ENCODE peak calls at places on chromosomes 7 and 10, in five cellular contexts. A, H, Z, D and M are unnamed samples.

GRCh38 chr10:68561804-68562649 is 1.9 kb downstream of the TET1 start:
- DNase-seq in A (no peak), Z (peak), H (peak), D (peak), M (peak)

GRCh38 chr7:108158766-108159165 is 28.6 kb upstream of the LAMB4 start:
- DNase-seq in Z (no peak), H (no peak), A (no peak), D (no peak), M (no peak)

GRCh38 chr7:98569606-98570337 is 47.3 kb upstream of the NPTX2 start:
- DNase-seq in H (peak), D (no peak), A (no peak), Z (no peak), M (no peak)

GRCh38 chr7:521221-522070 is 1.8 kb upstream of the PDGFA start:
- DNase-seq in H (peak), A (peak), D (peak), Z (no peak), M (peak)

GRCh38 chr7:96179341-96179740 is 142.6 kb downstream of the SLC25A13 start:
- DNase-seq in D (no peak), H (no peak), Z (no peak), A (no peak), M (no peak)

GRCh38 chr10:86434651-86435050 is 68.1 kb upstream of the GRID1 start:
- DNase-seq in D (no peak), A (no peak), Z (no peak), H (no peak), M (no peak)

GRCh38 chr7:542935-543789 is 23.5 kb upstream of the PDGFA start:
- DNase-seq in D (peak), Z (peak), A (peak), H (no peak), M (no peak)

GRCh38 chr7:142355328-142355727 is 97.5 kb upstream of the PRSS58 start:
- DNase-seq in H (no peak), Z (no peak), A (no peak), D (no peak), M (no peak)

GRCh38 chr7:132424821-132425739 is 151.2 kb downstream of the PLXNA4 start:
- DNase-seq in Z (no peak), A (no peak), D (no peak), H (no peak), M (no peak)

GRCh38 chr10:29517352-29517923 is 117.3 kb downstream of the SVIL start:
- DNase-seq in H (peak), D (no peak), Z (peak), A (peak), M (peak)

GRCh38 chr10:75400769-75401568 is 595 bp downstream of the ZNF503 start:
- DNase-seq in A (peak), D (peak), Z (peak), H (peak), M (no peak)

GRCh38 chr7:6385110-6385792 is 62.5 kb downstream of the DAGLB start:
- DNase-seq in H (no peak), A (peak), D (no peak), Z (peak), M (no peak)
- TF ChIP-seq POLR2A in H (no peak), A (no peak), D (no peak), Z (no peak), M (no peak)

DNA sequence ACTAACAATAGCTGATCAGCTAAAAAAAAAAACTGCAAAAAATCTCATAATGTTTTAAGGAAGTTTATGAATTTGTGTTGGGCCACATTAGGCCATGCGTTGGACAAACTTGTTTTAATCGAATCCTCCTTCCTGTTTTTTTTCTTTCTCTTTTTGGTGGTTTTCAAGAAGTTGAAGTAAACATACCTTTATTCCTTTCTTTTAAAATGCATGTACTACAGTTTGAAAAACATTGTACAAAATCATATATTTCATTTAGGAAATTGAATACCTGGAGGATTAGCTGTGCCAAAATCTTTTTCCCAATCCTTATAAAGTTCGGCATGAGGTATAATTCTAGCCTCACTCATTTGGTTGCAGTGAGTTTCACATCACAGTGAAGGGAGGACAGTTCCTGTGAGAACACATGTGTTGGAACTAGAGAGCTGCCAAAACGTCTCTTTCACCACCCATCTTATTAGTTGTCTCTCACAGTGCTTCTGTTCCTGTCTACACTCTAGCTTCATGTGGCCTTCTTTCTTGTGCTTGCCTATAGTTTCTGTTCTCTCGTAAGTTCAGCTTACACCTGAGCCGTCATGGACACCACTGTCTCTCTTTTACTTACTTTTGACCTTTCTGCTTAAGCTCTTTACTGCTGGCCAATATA is 37.7 kb downstream of the ZNRF2 start:
- DNase-seq in D (no peak), Z (no peak), A (no peak), H (no peak), M (no peak)
- TF ChIP-seq POLR2A in D (peak), Z (no peak), A (no peak), H (no peak), M (no peak)

DNA sequence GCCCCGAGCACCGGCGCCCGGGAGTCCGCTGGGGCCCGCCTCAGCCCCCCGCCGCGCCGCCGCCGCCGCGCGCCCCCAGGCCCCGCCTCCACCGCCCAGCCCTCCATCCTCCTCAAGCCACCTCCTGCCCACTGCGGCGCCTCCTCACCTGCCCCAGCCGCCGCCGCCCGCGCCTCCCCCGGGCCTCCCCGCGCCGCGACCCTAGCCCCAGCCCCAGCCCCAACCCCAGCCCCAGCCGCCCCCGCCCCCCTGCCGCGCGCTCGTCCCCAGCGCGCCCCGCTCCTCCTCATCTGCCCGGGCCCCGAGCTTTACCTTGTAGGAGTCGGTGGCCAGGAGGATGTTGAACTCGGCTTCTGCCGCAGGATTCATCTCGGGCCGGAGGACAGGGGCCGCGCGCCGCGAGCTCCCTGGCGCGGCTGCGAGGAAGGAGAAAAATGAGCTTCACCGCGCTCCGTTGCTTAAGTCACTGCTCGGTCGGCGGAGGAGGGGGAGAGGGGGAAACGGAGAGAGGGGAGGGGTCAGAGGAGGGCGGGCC is at the start of gene NAMPT:
- DNase-seq in A (no peak), Z (peak), D (peak), H (peak), M (peak)
- TF ChIP-seq POLR2A in A (peak), Z (no peak), D (peak), H (peak), M (no peak)

GRCh38 chr10:13347235-13348156 is 597 bp downstream of the SEPHS1 start:
- DNase-seq in D (peak), A (peak), H (peak), Z (peak), M (peak)

GRCh38 chr10:13349776-13350274 is 1.7 kb upstream of the SEPHS1 start:
- DNase-seq in D (peak), H (peak), A (no peak), Z (peak), M (peak)

GRCh38 chr10:13346280-13346819 is 1.7 kb downstream of the SEPHS1 start:
- DNase-seq in A (no peak), Z (no peak), H (peak), D (peak), M (no peak)

GRCh38 chr10:13346912-13347234 is 1.2 kb downstream of the SEPHS1 start:
- DNase-seq in Z (no peak), A (no peak), H (no peak), D (no peak), M (no peak)

DNA sequence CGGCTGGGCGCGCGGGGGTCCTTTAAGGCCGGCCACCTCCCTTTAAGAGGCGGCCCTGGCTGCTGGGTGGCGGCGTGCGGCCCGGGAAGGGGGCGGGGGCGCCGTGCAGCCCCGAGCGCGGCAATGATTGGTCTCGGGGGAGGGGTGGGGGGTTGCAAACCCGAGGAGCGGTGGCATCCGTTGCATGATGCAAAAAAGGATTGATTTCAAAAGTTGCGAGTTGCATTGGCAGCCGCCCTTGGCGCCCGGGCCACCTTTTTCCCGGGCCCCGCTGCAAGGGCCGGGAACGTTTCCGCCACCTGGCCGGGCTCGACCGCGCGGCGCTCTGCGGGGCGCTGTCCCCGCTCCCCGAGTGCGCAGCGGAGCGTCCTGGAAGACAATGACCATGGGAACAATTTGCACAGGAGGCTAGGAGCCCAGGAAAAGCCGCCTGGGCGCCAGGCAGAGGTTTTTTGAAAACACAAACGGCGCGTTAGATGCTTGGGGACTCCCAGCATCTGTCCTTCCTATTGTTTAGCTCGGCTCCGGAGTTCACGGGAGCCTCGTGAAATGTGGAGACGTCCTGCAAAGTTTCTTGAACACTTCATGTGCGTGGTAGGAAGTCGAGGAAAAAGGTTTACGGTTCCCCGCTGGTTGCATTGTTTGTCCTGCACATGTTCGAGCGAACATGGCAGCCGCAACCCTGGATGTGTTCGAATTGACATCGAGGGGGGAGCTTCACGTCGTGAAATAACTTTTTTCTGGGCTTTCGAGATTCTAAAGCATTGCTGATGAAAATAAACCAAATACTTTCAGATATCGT is at the start of gene SEPHS1:
- DNase-seq in Z (peak), A (peak), D (peak), H (peak), M (peak)
- TF ChIP-seq POLR2A in Z (peak), A (peak), D (no peak), H (peak), M (no peak)

DNA sequence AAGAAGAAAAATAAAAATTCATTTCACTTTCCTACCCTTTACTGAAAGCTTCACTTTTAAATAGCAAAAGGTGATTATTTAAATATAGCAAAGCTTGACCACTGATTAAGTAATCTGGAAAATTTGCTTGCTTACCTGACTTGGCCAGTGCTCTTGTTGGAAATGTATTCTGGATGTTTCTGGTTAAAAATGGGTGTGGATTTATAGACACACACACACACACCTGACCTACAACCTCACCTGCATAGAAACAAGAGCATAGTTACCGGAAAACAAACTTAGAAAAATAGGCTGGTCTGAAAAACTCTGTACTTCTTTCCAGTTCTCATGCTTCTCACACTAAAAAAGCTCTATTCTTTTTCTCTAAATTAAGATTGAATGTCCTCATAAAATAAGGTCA is at the start of gene AGR3:
- DNase-seq in H (no peak), Z (no peak), D (no peak), A (no peak), M (no peak)
- TF ChIP-seq POLR2A in H (peak), Z (no peak), D (no peak), A (no peak), M (no peak)

DNA sequence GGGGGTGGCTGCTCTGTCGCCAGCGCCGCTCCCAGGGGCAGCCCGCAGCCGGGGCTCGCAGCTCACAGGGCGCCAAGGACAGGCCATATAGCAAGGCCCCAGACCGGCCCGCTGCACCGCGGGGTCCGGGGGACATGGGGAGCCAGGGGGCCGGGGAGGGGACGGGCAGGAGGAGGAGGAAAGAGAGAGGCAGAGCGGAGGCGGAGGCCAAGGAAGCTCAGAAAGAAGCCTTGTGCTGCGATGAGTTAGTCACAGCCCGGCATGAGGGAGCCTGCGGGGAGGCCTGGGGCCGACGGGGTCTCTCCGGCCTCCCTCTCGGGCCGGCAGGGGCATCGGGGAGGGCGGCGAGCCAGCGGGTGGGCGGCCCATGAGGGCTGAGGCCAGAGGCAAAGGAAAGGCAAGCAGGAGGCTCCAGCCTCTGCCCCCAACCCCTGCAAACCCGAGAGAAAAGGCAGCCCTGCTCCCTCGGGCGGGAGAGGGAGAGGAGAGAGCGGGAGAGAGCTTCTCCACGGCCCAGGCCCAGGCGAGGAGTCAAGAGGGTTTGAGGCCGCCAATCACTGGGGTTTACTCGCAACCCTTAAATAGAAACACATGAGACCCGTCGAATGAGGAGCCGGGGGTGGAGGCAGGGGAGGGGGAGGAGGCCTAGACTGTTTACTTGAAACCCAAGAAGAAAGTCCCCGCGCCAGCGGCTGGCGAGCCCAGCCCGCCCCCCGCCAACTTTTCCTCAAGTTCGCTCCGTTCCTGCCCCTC is 167.9 kb downstream of the NEURL1 start:
- DNase-seq in Z (no peak), D (peak), H (peak), A (no peak), M (peak)
- TF ChIP-seq POLR2A in Z (no peak), D (peak), H (peak), A (no peak), M (no peak)

DNA sequence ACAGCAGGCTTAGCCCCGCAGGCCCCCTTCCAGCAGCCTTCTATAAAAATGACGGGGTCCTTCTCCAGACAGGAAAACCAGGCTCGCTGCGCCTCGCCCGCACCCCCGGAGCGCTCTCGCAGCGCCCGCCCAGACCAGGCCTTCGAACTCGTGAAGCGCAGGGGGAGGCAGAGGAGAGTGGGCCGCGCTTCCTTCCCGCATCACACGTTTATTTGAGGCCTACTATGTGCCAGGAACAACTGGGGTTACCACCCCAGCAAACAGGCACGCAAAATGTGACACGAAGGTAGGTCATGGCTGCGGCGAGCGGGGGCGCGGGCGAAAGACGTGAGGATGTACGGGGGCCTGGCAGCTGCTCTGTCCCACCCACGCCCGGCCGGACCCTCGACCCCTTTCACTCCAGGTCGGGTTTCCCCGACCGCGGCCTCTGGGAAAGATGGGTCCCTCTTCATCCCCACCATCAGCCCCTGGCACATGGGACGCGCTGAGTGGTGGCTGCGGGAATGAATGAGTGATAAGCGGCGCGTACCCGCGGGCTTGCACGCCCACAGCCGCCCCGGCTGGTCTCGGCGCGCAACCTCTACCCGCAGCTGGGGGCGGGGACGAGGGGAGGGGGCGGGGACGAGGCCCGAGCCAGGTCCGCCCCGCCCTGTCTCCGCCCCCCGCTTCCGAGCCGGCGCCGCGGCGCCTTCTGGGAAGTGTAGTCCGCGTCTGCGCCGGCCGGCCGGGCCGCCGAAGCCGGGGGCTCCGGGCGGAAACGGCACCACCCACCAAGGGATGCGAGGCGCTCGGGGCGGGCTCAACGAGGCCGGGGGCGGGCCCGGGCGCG is 59.1 kb downstream of the ZNF467 start:
- DNase-seq in A (peak), D (peak), Z (peak), H (peak), M (peak)
- TF ChIP-seq POLR2A in A (peak), D (no peak), Z (peak), H (no peak), M (no peak)

GRCh38 chr10:95296764-95297163 is 6.0 kb upstream of the PDLIM1 start:
- DNase-seq in Z (no peak), D (no peak), H (no peak), A (no peak), M (no peak)

GRCh38 chr10:95295031-95295755 is 4.4 kb upstream of the PDLIM1 start:
- DNase-seq in D (peak), Z (no peak), H (peak), A (no peak), M (peak)

GRCh38 chr10:95300140-95300539 is 9.3 kb upstream of the PDLIM1 start:
- DNase-seq in D (no peak), H (no peak), A (no peak), Z (no peak), M (no peak)

GRCh38 chr10:95291634-95292039 is 834 bp upstream of the PDLIM1 start:
- DNase-seq in D (no peak), A (no peak), H (no peak), Z (no peak), M (no peak)

DNA sequence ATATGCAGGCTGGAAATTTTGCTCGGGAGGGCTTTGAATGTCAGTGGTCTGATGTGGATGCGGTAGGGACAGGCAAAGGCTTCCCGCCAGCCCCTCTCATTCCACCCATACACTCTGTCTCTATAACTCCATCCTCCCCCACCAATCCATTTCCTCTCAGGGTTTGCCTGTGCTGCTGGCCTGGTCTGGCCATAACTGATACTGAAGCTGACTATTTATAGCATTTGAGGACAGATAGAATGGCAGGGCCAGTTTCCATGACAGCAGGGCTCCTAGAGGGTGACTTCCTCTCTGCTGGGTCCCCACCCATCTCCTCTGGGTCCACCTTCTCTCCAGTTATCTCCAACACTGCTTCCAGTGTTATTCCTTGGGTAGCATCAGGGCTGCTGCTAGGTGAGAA is 6.6 kb upstream of the PDLIM1 start:
- DNase-seq in A (no peak), H (no peak), Z (no peak), D (no peak), M (peak)
- TF ChIP-seq POLR2A in A (no peak), H (no peak), Z (no peak), D (no peak), M (no peak)

GRCh38 chr7:27106181-27106905 is 3.9 kb upstream of the HOXA2 start:
- DNase-seq in H (no peak), D (no peak), Z (no peak), A (no peak), M (no peak)
- TF ChIP-seq POLR2A in H (peak), D (no peak), Z (no peak), A (no peak), M (no peak)